ENCODE peak calls at places on chromosomes 7 and 10, in ten cellular contexts. One of them, this sample, is unnamed.

GRCh38 chr10:77643795-77644468 is 6.3 kb upstream of the KCNMA1 start:
- DNase-seq in upper lobe of left lung: peak
- DNase-seq in A549: peak
- DNase-seq in breast epithelium: no peak
- DNase-seq in body of pancreas: no peak
- DNase-seq in esophagus squamous epithelium: no peak
- DNase-seq in HepG2: peak
- DNase-seq in IMR-90: peak
- DNase-seq in lower leg skin: no peak
- DNase-seq in GM12891: no peak
- DNase-seq in this sample: peak

GRCh38 chr7:149763563-149764240 is 9.7 kb downstream of the ZNF467 start:
- DNase-seq in upper lobe of left lung: no peak
- DNase-seq in A549: no peak
- DNase-seq in breast epithelium: no peak
- DNase-seq in body of pancreas: no peak
- DNase-seq in esophagus squamous epithelium: no peak
- DNase-seq in HepG2: no peak
- DNase-seq in IMR-90: no peak
- DNase-seq in lower leg skin: no peak
- DNase-seq in GM12891: no peak
- DNase-seq in this sample: no peak

GRCh38 chr7:414681-415560 is 104.7 kb downstream of the PDGFA start:
- DNase-seq in upper lobe of left lung: no peak
- DNase-seq in A549: no peak
- DNase-seq in breast epithelium: no peak
- DNase-seq in body of pancreas: no peak
- DNase-seq in esophagus squamous epithelium: no peak
- DNase-seq in HepG2: no peak
- DNase-seq in IMR-90: no peak
- DNase-seq in lower leg skin: no peak
- DNase-seq in GM12891: no peak
- DNase-seq in this sample: no peak

GRCh38 chr10:24132741-24133140 is 76.2 kb upstream of the KIAA1217 start:
- DNase-seq in upper lobe of left lung: no peak
- DNase-seq in A549: no peak
- DNase-seq in breast epithelium: no peak
- DNase-seq in body of pancreas: no peak
- DNase-seq in esophagus squamous epithelium: no peak
- DNase-seq in HepG2: no peak
- DNase-seq in IMR-90: no peak
- DNase-seq in lower leg skin: no peak
- DNase-seq in GM12891: no peak
- DNase-seq in this sample: no peak

GRCh38 chr10:80739963-80740715 is 202.4 kb downstream of the SH2D4B start:
- DNase-seq in upper lobe of left lung: no peak
- DNase-seq in A549: no peak
- DNase-seq in breast epithelium: no peak
- DNase-seq in body of pancreas: no peak
- DNase-seq in esophagus squamous epithelium: no peak
- DNase-seq in HepG2: no peak
- DNase-seq in IMR-90: no peak
- DNase-seq in lower leg skin: no peak
- DNase-seq in GM12891: no peak
- DNase-seq in this sample: no peak

GRCh38 chr10:86263209-86263608 is 103.4 kb downstream of the GRID1 start:
- DNase-seq in upper lobe of left lung: peak
- DNase-seq in A549: no peak
- DNase-seq in breast epithelium: no peak
- DNase-seq in body of pancreas: no peak
- DNase-seq in esophagus squamous epithelium: no peak
- DNase-seq in HepG2: no peak
- DNase-seq in IMR-90: no peak
- DNase-seq in lower leg skin: no peak
- DNase-seq in GM12891: no peak
- DNase-seq in this sample: no peak

GRCh38 chr10:34333513-34333912 is 481.6 kb downstream of the PARD3 start:
- DNase-seq in upper lobe of left lung: no peak
- DNase-seq in A549: no peak
- DNase-seq in breast epithelium: no peak
- DNase-seq in body of pancreas: peak
- DNase-seq in esophagus squamous epithelium: no peak
- DNase-seq in HepG2: no peak
- DNase-seq in IMR-90: peak
- DNase-seq in lower leg skin: no peak
- DNase-seq in GM12891: no peak
- DNase-seq in this sample: no peak

GRCh38 chr10:123097039-123097438 is 38.7 kb upstream of the HMX3 start:
- DNase-seq in upper lobe of left lung: no peak
- DNase-seq in A549: no peak
- DNase-seq in breast epithelium: no peak
- DNase-seq in body of pancreas: no peak
- DNase-seq in esophagus squamous epithelium: no peak
- DNase-seq in HepG2: no peak
- DNase-seq in IMR-90: no peak
- DNase-seq in lower leg skin: no peak
- DNase-seq in GM12891: no peak
- DNase-seq in this sample: no peak

GRCh38 chr10:91036807-91037405 is 116.0 kb upstream of the ANKRD1 start:
- DNase-seq in upper lobe of left lung: no peak
- DNase-seq in A549: no peak
- DNase-seq in breast epithelium: no peak
- DNase-seq in body of pancreas: no peak
- DNase-seq in esophagus squamous epithelium: no peak
- DNase-seq in HepG2: no peak
- DNase-seq in IMR-90: no peak
- DNase-seq in lower leg skin: no peak
- DNase-seq in GM12891: no peak
- DNase-seq in this sample: no peak

GRCh38 chr10:97977673-97978072 is 52.7 kb downstream of the CRTAC1 start:
- DNase-seq in upper lobe of left lung: no peak
- DNase-seq in A549: no peak
- DNase-seq in breast epithelium: no peak
- DNase-seq in body of pancreas: no peak
- DNase-seq in esophagus squamous epithelium: no peak
- DNase-seq in HepG2: no peak
- DNase-seq in IMR-90: no peak
- DNase-seq in lower leg skin: no peak
- DNase-seq in GM12891: no peak
- DNase-seq in this sample: no peak

GRCh38 chr10:114915294-114915693 is 22.7 kb upstream of the TRUB1 start:
- DNase-seq in upper lobe of left lung: no peak
- DNase-seq in A549: no peak
- DNase-seq in breast epithelium: no peak
- DNase-seq in body of pancreas: no peak
- DNase-seq in esophagus squamous epithelium: no peak
- DNase-seq in HepG2: no peak
- DNase-seq in IMR-90: no peak
- DNase-seq in lower leg skin: no peak
- DNase-seq in GM12891: no peak
- DNase-seq in this sample: no peak

GRCh38 chr7:16668049-16668858 is 22.3 kb downstream of the BZW2 start:
- DNase-seq in upper lobe of left lung: peak
- DNase-seq in A549: peak
- DNase-seq in breast epithelium: peak
- DNase-seq in body of pancreas: peak
- DNase-seq in esophagus squamous epithelium: no peak
- DNase-seq in HepG2: peak
- DNase-seq in IMR-90: peak
- DNase-seq in lower leg skin: peak
- DNase-seq in GM12891: no peak
- DNase-seq in this sample: peak

GRCh38 chr7:16667355-16667754 is 21.4 kb downstream of the BZW2 start:
- DNase-seq in upper lobe of left lung: no peak
- DNase-seq in A549: no peak
- DNase-seq in breast epithelium: no peak
- DNase-seq in body of pancreas: no peak
- DNase-seq in esophagus squamous epithelium: no peak
- DNase-seq in HepG2: no peak
- DNase-seq in IMR-90: no peak
- DNase-seq in lower leg skin: no peak
- DNase-seq in GM12891: no peak
- DNase-seq in this sample: no peak

GRCh38 chr7:16670021-16670420 is 24.0 kb downstream of the BZW2 start:
- DNase-seq in upper lobe of left lung: no peak
- DNase-seq in A549: no peak
- DNase-seq in breast epithelium: no peak
- DNase-seq in body of pancreas: no peak
- DNase-seq in esophagus squamous epithelium: no peak
- DNase-seq in HepG2: no peak
- DNase-seq in IMR-90: peak
- DNase-seq in lower leg skin: no peak
- DNase-seq in GM12891: no peak
- DNase-seq in this sample: no peak

GRCh38 chr7:16669581-16669980 is 23.6 kb downstream of the BZW2 start:
- DNase-seq in upper lobe of left lung: no peak
- DNase-seq in A549: no peak
- DNase-seq in breast epithelium: no peak
- DNase-seq in body of pancreas: no peak
- DNase-seq in esophagus squamous epithelium: no peak
- DNase-seq in HepG2: no peak
- DNase-seq in IMR-90: peak
- DNase-seq in lower leg skin: no peak
- DNase-seq in GM12891: no peak
- DNase-seq in this sample: no peak

GRCh38 chr7:16668978-16669377 is 23.0 kb downstream of the BZW2 start:
- DNase-seq in upper lobe of left lung: no peak
- DNase-seq in A549: no peak
- DNase-seq in breast epithelium: no peak
- DNase-seq in body of pancreas: no peak
- DNase-seq in esophagus squamous epithelium: no peak
- DNase-seq in HepG2: no peak
- DNase-seq in IMR-90: no peak
- DNase-seq in lower leg skin: no peak
- DNase-seq in GM12891: no peak
- DNase-seq in this sample: no peak
- TF ChIP-seq POLR2A in upper lobe of left lung: no peak
- TF ChIP-seq POLR2A in A549: no peak
- TF ChIP-seq POLR2A in breast epithelium: no peak
- TF ChIP-seq POLR2A in body of pancreas: no peak
- TF ChIP-seq POLR2A in esophagus squamous epithelium: no peak
- TF ChIP-seq POLR2A in HepG2: no peak
- TF ChIP-seq POLR2A in IMR-90: no peak
- TF ChIP-seq POLR2A in lower leg skin: no peak
- TF ChIP-seq POLR2A in GM12891: no peak
- TF ChIP-seq POLR2A in this sample: no peak

DNA sequence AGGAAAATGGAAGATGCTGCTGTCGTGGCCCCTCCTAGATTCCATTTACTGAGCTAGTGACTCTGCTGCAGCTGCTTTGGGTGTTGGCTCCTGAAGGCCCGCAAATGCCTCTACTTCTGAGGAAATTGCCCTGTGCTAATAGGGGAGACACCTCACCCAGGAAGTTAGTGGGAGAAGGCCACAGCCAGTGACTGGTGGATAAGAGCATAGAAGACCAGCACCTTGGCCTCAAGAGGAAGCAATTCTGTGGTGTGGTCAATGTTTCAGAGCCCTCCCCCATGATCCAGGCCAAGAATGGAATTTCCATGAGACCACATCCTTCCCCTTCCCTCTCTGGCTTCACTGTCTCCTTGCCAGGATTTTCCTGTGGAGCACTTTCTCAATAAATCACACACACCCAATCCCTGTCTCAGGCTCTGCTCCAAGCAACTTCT is 25.0 kb upstream of the FZD1 start:
- DNase-seq in upper lobe of left lung: no peak
- DNase-seq in A549: no peak
- DNase-seq in breast epithelium: no peak
- DNase-seq in body of pancreas: peak
- DNase-seq in esophagus squamous epithelium: no peak
- DNase-seq in HepG2: no peak
- DNase-seq in IMR-90: peak
- DNase-seq in lower leg skin: no peak
- DNase-seq in GM12891: no peak
- DNase-seq in this sample: no peak
- TF ChIP-seq POLR2A in upper lobe of left lung: no peak
- TF ChIP-seq POLR2A in A549: no peak
- TF ChIP-seq POLR2A in breast epithelium: no peak
- TF ChIP-seq POLR2A in body of pancreas: no peak
- TF ChIP-seq POLR2A in esophagus squamous epithelium: no peak
- TF ChIP-seq POLR2A in HepG2: no peak
- TF ChIP-seq POLR2A in IMR-90: no peak
- TF ChIP-seq POLR2A in lower leg skin: no peak
- TF ChIP-seq POLR2A in GM12891: no peak
- TF ChIP-seq POLR2A in this sample: no peak

DNA sequence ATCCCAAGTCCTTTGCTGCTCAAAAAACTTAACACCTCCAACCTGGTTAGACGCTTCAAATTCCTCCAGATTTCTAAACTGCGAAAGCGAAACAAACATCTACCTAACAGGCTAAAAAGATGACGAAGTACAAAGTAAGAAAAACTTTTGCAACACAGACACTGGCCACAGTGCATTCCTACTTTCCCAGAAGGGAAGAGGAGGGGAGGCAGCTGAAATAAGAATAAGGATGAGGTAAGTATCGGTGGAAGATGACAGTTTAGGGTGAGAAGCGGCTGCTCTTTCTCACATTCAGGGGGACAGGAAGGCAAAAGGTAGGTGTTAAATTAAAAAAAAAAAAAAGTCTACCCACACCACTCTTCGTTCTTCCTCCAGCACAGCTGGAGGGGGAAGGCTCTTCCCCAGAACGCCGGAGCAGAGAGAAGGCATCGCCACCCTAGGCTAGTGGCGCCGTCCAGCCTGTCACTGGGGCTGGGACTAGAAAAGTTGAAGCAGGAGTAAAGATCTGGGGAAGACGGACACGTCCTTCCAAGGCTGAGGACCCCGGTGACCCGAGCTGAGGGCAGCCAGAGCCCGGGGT is 909 bp downstream of the DNAJC1 start:
- DNase-seq in upper lobe of left lung: no peak
- DNase-seq in A549: no peak
- DNase-seq in breast epithelium: no peak
- DNase-seq in body of pancreas: peak
- DNase-seq in esophagus squamous epithelium: no peak
- DNase-seq in HepG2: peak
- DNase-seq in IMR-90: peak
- DNase-seq in lower leg skin: no peak
- DNase-seq in GM12891: no peak
- DNase-seq in this sample: peak
- TF ChIP-seq POLR2A in upper lobe of left lung: no peak
- TF ChIP-seq POLR2A in A549: no peak
- TF ChIP-seq POLR2A in breast epithelium: no peak
- TF ChIP-seq POLR2A in body of pancreas: no peak
- TF ChIP-seq POLR2A in esophagus squamous epithelium: no peak
- TF ChIP-seq POLR2A in HepG2: peak
- TF ChIP-seq POLR2A in IMR-90: no peak
- TF ChIP-seq POLR2A in lower leg skin: no peak
- TF ChIP-seq POLR2A in GM12891: no peak
- TF ChIP-seq POLR2A in this sample: no peak

DNA sequence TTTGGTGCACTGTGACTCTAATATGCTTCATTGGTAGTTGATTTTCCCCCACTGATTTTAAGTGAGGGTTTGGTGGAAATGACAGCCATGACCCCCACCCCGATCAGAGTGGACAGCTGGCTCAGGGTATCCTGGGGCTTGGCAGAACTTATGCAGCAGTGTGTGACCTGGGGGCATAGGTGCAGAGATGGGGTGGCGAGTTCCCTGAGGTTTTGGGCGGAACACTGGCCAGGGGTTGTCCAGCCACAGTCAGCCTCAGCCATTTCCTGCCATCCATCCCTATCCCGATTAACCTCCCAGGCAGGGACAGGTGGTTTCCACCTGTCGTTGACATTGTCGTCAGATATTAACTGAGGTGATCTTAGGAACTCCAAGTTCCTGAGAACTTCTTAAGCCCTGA is 155.8 kb upstream of the CHST15 start:
- DNase-seq in upper lobe of left lung: no peak
- DNase-seq in A549: no peak
- DNase-seq in breast epithelium: no peak
- DNase-seq in body of pancreas: no peak
- DNase-seq in esophagus squamous epithelium: no peak
- DNase-seq in HepG2: no peak
- DNase-seq in IMR-90: no peak
- DNase-seq in lower leg skin: no peak
- DNase-seq in GM12891: no peak
- DNase-seq in this sample: no peak
- TF ChIP-seq POLR2A in upper lobe of left lung: no peak
- TF ChIP-seq POLR2A in A549: no peak
- TF ChIP-seq POLR2A in breast epithelium: no peak
- TF ChIP-seq POLR2A in body of pancreas: no peak
- TF ChIP-seq POLR2A in esophagus squamous epithelium: no peak
- TF ChIP-seq POLR2A in HepG2: no peak
- TF ChIP-seq POLR2A in IMR-90: no peak
- TF ChIP-seq POLR2A in lower leg skin: no peak
- TF ChIP-seq POLR2A in GM12891: no peak
- TF ChIP-seq POLR2A in this sample: no peak